ENCODE peak calls at places on chromosomes 2 and 18, in five cellular contexts. One of them, this sample, is unnamed.

GRCh38 chr2:215447056-215447455 is 11.2 kb upstream of the FN1 start:
- DNase-seq in choroid plexus epithelial cell: peak; percentile 23
- DNase-seq in HFFc6: no peak
- DNase-seq in IMR-90: peak; percentile 41
- DNase-seq in astrocyte: no peak
- DNase-seq in this sample: no peak

GRCh38 chr2:120231974-120232635 is 8.9 kb upstream of the TMEM185B start:
- DNase-seq in astrocyte: no peak
- DNase-seq in IMR-90: peak; percentile 50
- DNase-seq in HFFc6: no peak
- DNase-seq in choroid plexus epithelial cell: peak; percentile 31
- DNase-seq in this sample: peak; percentile 22

GRCh38 chr2:215361211-215361875 is 49.5 kb downstream of the ATIC start:
- DNase-seq in IMR-90: peak; percentile 8
- DNase-seq in astrocyte: no peak
- DNase-seq in HFFc6: no peak
- DNase-seq in choroid plexus epithelial cell: peak; percentile 48
- DNase-seq in this sample: no peak

GRCh38 chr18:73824684-73825083 is 322.9 kb downstream of the FBXO15 start:
- DNase-seq in IMR-90: peak; percentile 75
- DNase-seq in astrocyte: peak; percentile 70
- DNase-seq in HFFc6: peak; percentile 22
- DNase-seq in choroid plexus epithelial cell: peak; percentile 14
- DNase-seq in this sample: no peak

GRCh38 chr2:109613922-109614714 is at the start of the genes SEPTIN10 and SOWAHC:
- DNase-seq in astrocyte: peak; percentile 98
- DNase-seq in IMR-90: peak; percentile 99
- DNase-seq in HFFc6: peak; percentile 99
- DNase-seq in choroid plexus epithelial cell: peak; percentile 100
- DNase-seq in this sample: peak; percentile 98

GRCh38 chr2:46010925-46011490 is 286.2 kb upstream of the EPAS1 start:
- DNase-seq in HFFc6: peak; percentile 56
- DNase-seq in choroid plexus epithelial cell: peak; percentile 79
- DNase-seq in astrocyte: no peak
- DNase-seq in IMR-90: peak; percentile 74
- DNase-seq in this sample: peak; percentile 72

GRCh38 chr2:48417843-48418838 is 111.8 kb upstream of the STON1 start:
- DNase-seq in IMR-90: no peak
- DNase-seq in astrocyte: no peak
- DNase-seq in choroid plexus epithelial cell: no peak
- DNase-seq in HFFc6: no peak
- DNase-seq in this sample: no peak

GRCh38 chr2:30326497-30326896 is 95.2 kb downstream of the LBH start:
- DNase-seq in HFFc6: no peak
- DNase-seq in astrocyte: no peak
- DNase-seq in IMR-90: no peak
- DNase-seq in choroid plexus epithelial cell: no peak
- DNase-seq in this sample: no peak

GRCh38 chr2:96594282-96594681 is 43.8 kb downstream of the KANSL3 start:
- DNase-seq in choroid plexus epithelial cell: no peak
- DNase-seq in HFFc6: no peak
- DNase-seq in astrocyte: no peak
- DNase-seq in IMR-90: no peak
- DNase-seq in this sample: no peak

GRCh38 chr18:79151191-79151590 is 82.0 kb downstream of the ATP9B start:
- DNase-seq in astrocyte: no peak
- DNase-seq in IMR-90: no peak
- DNase-seq in choroid plexus epithelial cell: no peak
- DNase-seq in HFFc6: no peak
- DNase-seq in this sample: no peak

GRCh38 chr2:235007664-235008457 is 56.0 kb downstream of the SH3BP4 start:
- DNase-seq in HFFc6: no peak
- DNase-seq in astrocyte: no peak
- DNase-seq in choroid plexus epithelial cell: no peak
- DNase-seq in IMR-90: no peak
- DNase-seq in this sample: no peak

GRCh38 chr2:163119964-163120363 is 281.4 kb upstream of the KCNH7 start:
- DNase-seq in HFFc6: no peak
- DNase-seq in IMR-90: no peak
- DNase-seq in astrocyte: no peak
- DNase-seq in choroid plexus epithelial cell: no peak
- DNase-seq in this sample: no peak
- TF ChIP-seq CTCF in HFFc6: no peak
- TF ChIP-seq CTCF in IMR-90: no peak
- TF ChIP-seq CTCF in astrocyte: no peak
- TF ChIP-seq CTCF in choroid plexus epithelial cell: no peak
- TF ChIP-seq CTCF in this sample: no peak

GRCh38 chr2:240560084-240560479 is at the start of gene DUSP28:
- DNase-seq in IMR-90: peak; percentile 80
- DNase-seq in astrocyte: peak; percentile 66
- DNase-seq in HFFc6: peak; percentile 80
- DNase-seq in choroid plexus epithelial cell: peak; percentile 89
- DNase-seq in this sample: peak; percentile 88

GRCh38 chr2:240559271-240559670 is 886 bp upstream of the DUSP28 start:
- DNase-seq in astrocyte: no peak
- DNase-seq in HFFc6: no peak
- DNase-seq in choroid plexus epithelial cell: no peak
- DNase-seq in IMR-90: no peak
- DNase-seq in this sample: peak; percentile 7

GRCh38 chr2:240558229-240558885 is 569 bp upstream of the ANKMY1 start:
- DNase-seq in astrocyte: no peak
- DNase-seq in choroid plexus epithelial cell: no peak
- DNase-seq in HFFc6: no peak
- DNase-seq in IMR-90: no peak
- DNase-seq in this sample: no peak

GRCh38 chr2:240561325-240561971 is 1.3 kb downstream of the DUSP28 start:
- DNase-seq in choroid plexus epithelial cell: peak; percentile 85
- DNase-seq in HFFc6: peak; percentile 84
- DNase-seq in astrocyte: peak; percentile 68
- DNase-seq in IMR-90: peak; percentile 91
- DNase-seq in this sample: peak; percentile 88

DNA sequence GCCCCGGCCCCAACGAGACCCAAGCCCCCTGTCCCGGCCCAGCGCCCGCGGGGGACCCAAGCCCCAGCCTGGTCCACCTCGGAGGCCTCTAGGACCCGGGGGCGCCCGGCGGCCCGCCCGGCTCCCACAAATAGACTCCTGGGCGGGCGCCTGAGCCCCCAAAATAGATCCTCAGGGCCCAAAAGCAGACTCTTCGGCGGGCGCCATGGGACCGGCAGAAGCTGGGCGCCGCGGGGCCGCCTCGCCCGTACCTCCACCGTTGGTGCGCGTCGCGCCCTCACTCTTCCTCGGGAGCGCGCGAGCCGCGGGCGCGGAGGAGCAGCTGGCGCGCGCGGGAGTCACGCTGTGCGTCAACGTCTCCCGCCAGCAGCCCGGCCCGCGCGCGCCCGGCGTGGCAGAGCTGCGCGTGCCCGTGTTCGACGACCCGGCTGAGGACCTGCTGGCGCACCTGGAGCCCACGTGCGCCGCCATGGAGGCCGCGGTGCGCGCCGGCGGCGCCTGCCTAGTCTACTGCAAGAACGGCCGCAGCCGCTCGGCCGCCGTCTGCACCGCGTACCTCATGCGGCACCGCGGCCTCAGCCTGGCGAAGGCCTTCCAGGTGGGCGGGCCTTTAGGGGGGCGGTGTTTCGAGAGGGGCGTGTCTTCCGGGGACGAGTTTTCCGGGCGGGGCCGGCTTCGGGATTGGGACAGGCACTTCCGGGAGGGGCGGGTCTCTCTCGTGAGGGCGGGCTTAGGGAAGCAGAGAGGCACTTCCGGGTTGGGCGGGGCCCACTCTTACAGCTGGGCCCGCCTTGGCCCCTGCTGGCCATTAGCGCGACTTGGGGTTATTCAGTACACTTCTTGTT is 545 bp downstream of the DUSP28 start:
- DNase-seq in astrocyte: peak; percentile 92
- DNase-seq in IMR-90: peak; percentile 97
- DNase-seq in HFFc6: peak; percentile 97
- DNase-seq in choroid plexus epithelial cell: peak; percentile 99
- DNase-seq in this sample: peak; percentile 96
- TF ChIP-seq CTCF in astrocyte: no peak
- TF ChIP-seq CTCF in IMR-90: peak; percentile 30
- TF ChIP-seq CTCF in HFFc6: peak; percentile 56
- TF ChIP-seq CTCF in choroid plexus epithelial cell: peak; percentile 43
- TF ChIP-seq CTCF in this sample: peak; percentile 19

GRCh38 chr2:147325955-147326354 is 518.9 kb upstream of the ACVR2A start:
- DNase-seq in IMR-90: no peak
- DNase-seq in choroid plexus epithelial cell: no peak
- DNase-seq in HFFc6: no peak
- DNase-seq in astrocyte: no peak
- DNase-seq in this sample: no peak
- TF ChIP-seq CTCF in IMR-90: no peak
- TF ChIP-seq CTCF in choroid plexus epithelial cell: no peak
- TF ChIP-seq CTCF in HFFc6: no peak
- TF ChIP-seq CTCF in astrocyte: no peak
- TF ChIP-seq CTCF in this sample: no peak

GRCh38 chr2:196528486-196529223 is 110.9 kb upstream of the CCDC150 start:
- DNase-seq in choroid plexus epithelial cell: no peak
- DNase-seq in IMR-90: no peak
- DNase-seq in astrocyte: no peak
- DNase-seq in HFFc6: no peak
- DNase-seq in this sample: no peak

GRCh38 chr2:196534533-196534932 is 105.0 kb upstream of the CCDC150 start:
- DNase-seq in HFFc6: no peak
- DNase-seq in IMR-90: no peak
- DNase-seq in astrocyte: no peak
- DNase-seq in choroid plexus epithelial cell: no peak
- DNase-seq in this sample: no peak

GRCh38 chr2:196533998-196534397 is 105.5 kb upstream of the CCDC150 start:
- DNase-seq in HFFc6: no peak
- DNase-seq in astrocyte: no peak
- DNase-seq in choroid plexus epithelial cell: no peak
- DNase-seq in IMR-90: no peak
- DNase-seq in this sample: no peak

GRCh38 chr2:196535080-196535479 is 104.4 kb upstream of the CCDC150 start:
- DNase-seq in IMR-90: no peak
- DNase-seq in astrocyte: no peak
- DNase-seq in choroid plexus epithelial cell: no peak
- DNase-seq in HFFc6: no peak
- DNase-seq in this sample: no peak

GRCh38 chr2:196530910-196531309 is 108.6 kb upstream of the CCDC150 start:
- DNase-seq in HFFc6: no peak
- DNase-seq in choroid plexus epithelial cell: no peak
- DNase-seq in IMR-90: no peak
- DNase-seq in astrocyte: no peak
- DNase-seq in this sample: no peak
- TF ChIP-seq CTCF in HFFc6: no peak
- TF ChIP-seq CTCF in choroid plexus epithelial cell: no peak
- TF ChIP-seq CTCF in IMR-90: no peak
- TF ChIP-seq CTCF in astrocyte: no peak
- TF ChIP-seq CTCF in this sample: no peak

GRCh38 chr2:196431957-196432356 is 207.6 kb upstream of the CCDC150 start:
- DNase-seq in astrocyte: no peak
- DNase-seq in HFFc6: no peak
- DNase-seq in choroid plexus epithelial cell: peak; percentile 52
- DNase-seq in IMR-90: peak; percentile 20
- DNase-seq in this sample: peak; percentile 56
- TF ChIP-seq CTCF in astrocyte: peak; percentile 39
- TF ChIP-seq CTCF in HFFc6: peak; percentile 75
- TF ChIP-seq CTCF in choroid plexus epithelial cell: peak; percentile 69
- TF ChIP-seq CTCF in IMR-90: peak; percentile 31
- TF ChIP-seq CTCF in this sample: peak; percentile 73

GRCh38 chr18:12433829-12434540 is 26.3 kb downstream of the PRELID3A start:
- DNase-seq in HFFc6: no peak
- DNase-seq in astrocyte: no peak
- DNase-seq in choroid plexus epithelial cell: no peak
- DNase-seq in IMR-90: no peak
- DNase-seq in this sample: no peak
- TF ChIP-seq CTCF in HFFc6: no peak
- TF ChIP-seq CTCF in astrocyte: no peak
- TF ChIP-seq CTCF in choroid plexus epithelial cell: no peak
- TF ChIP-seq CTCF in IMR-90: no peak
- TF ChIP-seq CTCF in this sample: no peak

DNA sequence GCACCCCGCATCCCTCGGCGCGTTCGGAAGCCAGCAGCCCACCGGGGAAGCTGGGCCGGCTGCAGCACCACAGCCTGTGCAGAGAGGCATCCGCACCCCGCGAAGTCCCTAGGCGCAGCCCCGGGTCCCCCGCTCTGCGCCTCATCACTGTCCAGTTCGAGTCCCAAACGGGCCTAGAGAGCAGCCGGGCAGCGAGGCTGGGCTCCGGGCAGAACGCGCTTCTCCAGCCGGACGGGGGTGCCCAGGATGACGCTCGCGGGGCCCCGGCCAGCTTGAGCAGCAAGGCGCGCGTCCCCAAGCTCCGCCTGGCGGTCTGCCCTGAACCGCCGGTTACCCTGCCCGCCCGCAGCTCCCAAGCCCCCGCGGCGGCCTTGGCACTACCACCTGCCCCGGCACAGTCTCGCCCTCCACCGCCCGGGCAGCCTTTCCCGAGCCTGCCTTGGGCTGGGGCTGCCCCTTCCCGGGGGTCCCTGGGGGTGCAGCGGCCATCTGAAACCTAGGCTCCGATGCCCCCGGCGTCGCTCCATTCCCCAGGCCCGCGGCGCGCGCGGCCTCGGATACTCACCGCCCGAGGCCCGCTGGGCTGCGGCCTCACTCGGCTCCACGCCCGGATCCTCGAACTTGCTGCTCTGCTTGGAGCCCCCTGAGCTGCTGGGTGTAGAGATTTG is 600 bp downstream of the SLC16A14 start:
- DNase-seq in HFFc6: no peak
- DNase-seq in astrocyte: peak; percentile 22
- DNase-seq in IMR-90: peak; percentile 13
- DNase-seq in choroid plexus epithelial cell: peak; percentile 23
- DNase-seq in this sample: peak; percentile 52
- TF ChIP-seq CTCF in HFFc6: peak; percentile 19
- TF ChIP-seq CTCF in astrocyte: no peak
- TF ChIP-seq CTCF in IMR-90: no peak
- TF ChIP-seq CTCF in choroid plexus epithelial cell: no peak
- TF ChIP-seq CTCF in this sample: peak; percentile 19

This sample was measured in PC-3.